ENCODE peak calls at places on chromosome 5, in four cellular contexts. One of them, this sample, is unnamed.

GRCh38 chr5:126509339-126509738 is 85.7 kb downstream of the ALDH7A1 start:
- DNase-seq in astrocyte: no peak
- DNase-seq in heart left ventricle: no peak
- DNase-seq in CD8-positive, alpha-beta T cell: no peak
- DNase-seq in this sample: no peak

GRCh38 chr5:14153932-14154646 is 10.9 kb downstream of the TRIO start:
- DNase-seq in astrocyte: peak; percentile 87
- DNase-seq in heart left ventricle: peak; percentile 73
- DNase-seq in CD8-positive, alpha-beta T cell: no peak
- DNase-seq in this sample: peak; percentile 69

GRCh38 chr5:172640822-172641358 is at the start of gene NEURL1B:
- DNase-seq in astrocyte: peak; percentile 10
- DNase-seq in heart left ventricle: peak; percentile 90
- DNase-seq in CD8-positive, alpha-beta T cell: no peak
- DNase-seq in this sample: peak; percentile 81

GRCh38 chr5:173581408-173582197 is 34.8 kb downstream of the BOD1 start:
- DNase-seq in astrocyte: no peak
- DNase-seq in heart left ventricle: no peak
- DNase-seq in CD8-positive, alpha-beta T cell: no peak
- DNase-seq in this sample: no peak

GRCh38 chr5:23257656-23258055 is 249.8 kb upstream of the PRDM9 start:
- DNase-seq in astrocyte: no peak
- DNase-seq in heart left ventricle: no peak
- DNase-seq in CD8-positive, alpha-beta T cell: no peak
- DNase-seq in this sample: no peak

GRCh38 chr5:115456056-115456455 is 88.5 kb downstream of the FEM1C start:
- DNase-seq in astrocyte: no peak
- DNase-seq in heart left ventricle: no peak
- DNase-seq in CD8-positive, alpha-beta T cell: no peak
- DNase-seq in this sample: no peak

GRCh38 chr5:24823625-24824024 is 178.8 kb upstream of the CDH10 start:
- DNase-seq in astrocyte: no peak
- DNase-seq in heart left ventricle: no peak
- DNase-seq in CD8-positive, alpha-beta T cell: no peak
- DNase-seq in this sample: no peak

GRCh38 chr5:178279723-178280438 is 47.3 kb upstream of the PHYKPL start:
- DNase-seq in astrocyte: peak; percentile 23
- DNase-seq in heart left ventricle: peak; percentile 95
- DNase-seq in CD8-positive, alpha-beta T cell: peak; percentile 78
- DNase-seq in this sample: peak; percentile 89

GRCh38 chr5:107455111-107455544 is 215.6 kb downstream of the EFNA5 start:
- DNase-seq in astrocyte: peak; percentile 48
- DNase-seq in heart left ventricle: no peak
- DNase-seq in CD8-positive, alpha-beta T cell: no peak
- DNase-seq in this sample: no peak

GRCh38 chr5:125196479-125197183 is 450.2 kb upstream of the ZNF608 start:
- DNase-seq in astrocyte: no peak
- DNase-seq in heart left ventricle: no peak
- DNase-seq in CD8-positive, alpha-beta T cell: no peak
- DNase-seq in this sample: no peak

GRCh38 chr5:149677721-149678120 is 52.4 kb upstream of the PPARGC1B start:
- DNase-seq in astrocyte: no peak
- DNase-seq in heart left ventricle: peak; percentile 67
- DNase-seq in CD8-positive, alpha-beta T cell: no peak
- DNase-seq in this sample: peak; percentile 24

GRCh38 chr5:144183254-144183889 is 12.7 kb downstream of the KCTD16 start:
- DNase-seq in astrocyte: peak; percentile 34
- DNase-seq in heart left ventricle: no peak
- DNase-seq in CD8-positive, alpha-beta T cell: no peak
- DNase-seq in this sample: no peak

GRCh38 chr5:172659909-172660628 is 19.0 kb downstream of the NEURL1B start:
- DNase-seq in astrocyte: peak; percentile 84
- DNase-seq in heart left ventricle: peak; percentile 94
- DNase-seq in CD8-positive, alpha-beta T cell: no peak
- DNase-seq in this sample: peak; percentile 90

GRCh38 chr5:177358333-177358939 is 712 bp downstream of the RGS14 start:
- DNase-seq in astrocyte: no peak
- DNase-seq in heart left ventricle: peak; percentile 65
- DNase-seq in CD8-positive, alpha-beta T cell: no peak
- DNase-seq in this sample: no peak

GRCh38 chr5:17928571-17928970 is 294.3 kb downstream of the TAF11L14 start:
- DNase-seq in astrocyte: no peak
- DNase-seq in heart left ventricle: no peak
- DNase-seq in CD8-positive, alpha-beta T cell: no peak
- DNase-seq in this sample: peak; percentile 13

GRCh38 chr5:1171340-1171941 is 30.0 kb upstream of the SLC6A19 start:
- DNase-seq in astrocyte: peak; percentile 4
- DNase-seq in heart left ventricle: peak; percentile 52
- DNase-seq in CD8-positive, alpha-beta T cell: no peak
- DNase-seq in this sample: no peak

GRCh38 chr5:6632324-6632930 is 417 bp downstream of the NSUN2 start:
- DNase-seq in astrocyte: no peak
- DNase-seq in heart left ventricle: no peak
- DNase-seq in CD8-positive, alpha-beta T cell: no peak
- DNase-seq in this sample: no peak

GRCh38 chr5:74765201-74765600 is 1.7 kb downstream of the GFM2 start:
- DNase-seq in astrocyte: peak; percentile 6
- DNase-seq in heart left ventricle: no peak
- DNase-seq in CD8-positive, alpha-beta T cell: no peak
- DNase-seq in this sample: no peak

GRCh38 chr5:115507682-115508081 is 36.9 kb downstream of the FEM1C start:
- DNase-seq in astrocyte: peak; percentile 48
- DNase-seq in heart left ventricle: no peak
- DNase-seq in CD8-positive, alpha-beta T cell: no peak
- DNase-seq in this sample: no peak

GRCh38 chr5:103327893-103328292 is 69.3 kb downstream of the MACIR start:
- DNase-seq in astrocyte: no peak
- DNase-seq in heart left ventricle: no peak
- DNase-seq in CD8-positive, alpha-beta T cell: no peak
- DNase-seq in this sample: no peak

GRCh38 chr5:137696481-137696880 is 39.4 kb downstream of the KLHL3 start:
- DNase-seq in astrocyte: peak; percentile 59
- DNase-seq in heart left ventricle: no peak
- DNase-seq in CD8-positive, alpha-beta T cell: no peak
- DNase-seq in this sample: no peak

GRCh38 chr5:169006206-169006605 is 294.7 kb downstream of the SLIT3 start:
- DNase-seq in astrocyte: no peak
- DNase-seq in heart left ventricle: no peak
- DNase-seq in CD8-positive, alpha-beta T cell: no peak
- DNase-seq in this sample: no peak

GRCh38 chr5:1279443-1280151 is 15.3 kb downstream of the TERT start:
- DNase-seq in astrocyte: no peak
- DNase-seq in heart left ventricle: peak; percentile 40
- DNase-seq in CD8-positive, alpha-beta T cell: no peak
- DNase-seq in this sample: no peak

GRCh38 chr5:169164481-169164925 is 136.4 kb downstream of the SLIT3 start:
- DNase-seq in astrocyte: peak; percentile 85
- DNase-seq in heart left ventricle: no peak
- DNase-seq in CD8-positive, alpha-beta T cell: no peak
- DNase-seq in this sample: peak; percentile 7

GRCh38 chr5:86175224-86175623 is 442.5 kb upstream of the COX7C start:
- DNase-seq in astrocyte: no peak
- DNase-seq in heart left ventricle: no peak
- DNase-seq in CD8-positive, alpha-beta T cell: no peak
- DNase-seq in this sample: no peak

GRCh38 chr5:685262-686171 is 7.6 kb downstream of the TPPP start:
- DNase-seq in astrocyte: no peak
- DNase-seq in heart left ventricle: peak; percentile 54
- DNase-seq in CD8-positive, alpha-beta T cell: no peak
- DNase-seq in this sample: no peak

GRCh38 chr5:71891856-71892255 is 172.8 kb downstream of the CARTPT start:
- DNase-seq in astrocyte: peak; percentile 35
- DNase-seq in heart left ventricle: no peak
- DNase-seq in CD8-positive, alpha-beta T cell: no peak
- DNase-seq in this sample: peak; percentile 60

GRCh38 chr5:133387091-133387490 is 225.2 kb downstream of the FSTL4 start:
- DNase-seq in astrocyte: no peak
- DNase-seq in heart left ventricle: no peak
- DNase-seq in CD8-positive, alpha-beta T cell: peak; percentile 23
- DNase-seq in this sample: no peak

GRCh38 chr5:175655411-175655810 is 2.5 kb upstream of the HRH2 start:
- DNase-seq in astrocyte: no peak
- DNase-seq in heart left ventricle: no peak
- DNase-seq in CD8-positive, alpha-beta T cell: no peak
- DNase-seq in this sample: no peak

GRCh38 chr5:138502121-138502520 is 36.8 kb downstream of the EGR1 start:
- DNase-seq in astrocyte: no peak
- DNase-seq in heart left ventricle: no peak
- DNase-seq in CD8-positive, alpha-beta T cell: no peak
- DNase-seq in this sample: no peak

GRCh38 chr5:160423025-160423554 is 1.4 kb downstream of the PTTG1 start:
- DNase-seq in astrocyte: no peak
- DNase-seq in heart left ventricle: no peak
- DNase-seq in CD8-positive, alpha-beta T cell: no peak
- DNase-seq in this sample: no peak

GRCh38 chr5:58450811-58451629 is 8.9 kb downstream of the PLK2 start:
- DNase-seq in astrocyte: peak; percentile 59
- DNase-seq in heart left ventricle: no peak
- DNase-seq in CD8-positive, alpha-beta T cell: no peak
- DNase-seq in this sample: no peak

GRCh38 chr5:102911973-102912372 is 156.9 kb downstream of the PAM start:
- DNase-seq in astrocyte: peak; percentile 78
- DNase-seq in heart left ventricle: no peak
- DNase-seq in CD8-positive, alpha-beta T cell: no peak
- DNase-seq in this sample: no peak

GRCh38 chr5:134423376-134423775 is 11.7 kb upstream of the CDKN2AIPNL start:
- DNase-seq in astrocyte: no peak
- DNase-seq in heart left ventricle: no peak
- DNase-seq in CD8-positive, alpha-beta T cell: no peak
- DNase-seq in this sample: no peak

GRCh38 chr5:151683936-151684586 is 2.7 kb downstream of the SPARC start:
- DNase-seq in astrocyte: no peak
- DNase-seq in heart left ventricle: no peak
- DNase-seq in CD8-positive, alpha-beta T cell: no peak
- DNase-seq in this sample: no peak

GRCh38 chr5:178244566-178244965 is 12.0 kb upstream of the PHYKPL start:
- DNase-seq in astrocyte: no peak
- DNase-seq in heart left ventricle: no peak
- DNase-seq in CD8-positive, alpha-beta T cell: no peak
- DNase-seq in this sample: no peak

GRCh38 chr5:175848676-175849075 is 22.7 kb upstream of the CPLX2 start:
- DNase-seq in astrocyte: no peak
- DNase-seq in heart left ventricle: no peak
- DNase-seq in CD8-positive, alpha-beta T cell: no peak
- DNase-seq in this sample: no peak

GRCh38 chr5:83474170-83474796 is 2.7 kb downstream of the VCAN start:
- DNase-seq in astrocyte: peak; percentile 93
- DNase-seq in heart left ventricle: peak; percentile 89
- DNase-seq in CD8-positive, alpha-beta T cell: no peak
- DNase-seq in this sample: peak; percentile 74

GRCh38 chr5:25095261-25095660 is 450.5 kb upstream of the CDH10 start:
- DNase-seq in astrocyte: no peak
- DNase-seq in heart left ventricle: no peak
- DNase-seq in CD8-positive, alpha-beta T cell: no peak
- DNase-seq in this sample: no peak

GRCh38 chr5:157602505-157602904 is 26.9 kb upstream of the ADAM19 start:
- DNase-seq in astrocyte: peak; percentile 55
- DNase-seq in heart left ventricle: no peak
- DNase-seq in CD8-positive, alpha-beta T cell: no peak
- DNase-seq in this sample: no peak
- H3K4me1 ChIP-seq in astrocyte: peaks cover 30% of the 10 kb centered on the region
- H3K4me1 ChIP-seq in heart left ventricle: no peaks in the 10 kb centered on the region
- H3K4me1 ChIP-seq in CD8-positive, alpha-beta T cell: peaks cover 7% of the 10 kb centered on the region
- H3K4me1 ChIP-seq in this sample: no peaks in the 10 kb centered on the region

GRCh38 chr5:39422036-39422606 is 2.7 kb downstream of the DAB2 start:
- DNase-seq in astrocyte: no peak
- DNase-seq in heart left ventricle: no peak
- DNase-seq in CD8-positive, alpha-beta T cell: no peak
- DNase-seq in this sample: no peak

GRCh38 chr5:39419830-39420229 is 5.0 kb downstream of the DAB2 start:
- DNase-seq in astrocyte: no peak
- DNase-seq in heart left ventricle: no peak
- DNase-seq in CD8-positive, alpha-beta T cell: no peak
- DNase-seq in this sample: no peak

GRCh38 chr5:39417979-39418378 is 6.8 kb downstream of the DAB2 start:
- DNase-seq in astrocyte: no peak
- DNase-seq in heart left ventricle: no peak
- DNase-seq in CD8-positive, alpha-beta T cell: no peak
- DNase-seq in this sample: no peak

GRCh38 chr5:39422886-39423285 is 1.9 kb downstream of the DAB2 start:
- DNase-seq in astrocyte: no peak
- DNase-seq in heart left ventricle: no peak
- DNase-seq in CD8-positive, alpha-beta T cell: no peak
- DNase-seq in this sample: no peak

GRCh38 chr5:39420482-39421145 is 4.2 kb downstream of the DAB2 start:
- DNase-seq in astrocyte: peak; percentile 79
- DNase-seq in heart left ventricle: peak; percentile 68
- DNase-seq in CD8-positive, alpha-beta T cell: no peak
- DNase-seq in this sample: peak; percentile 40
- H3K4me1 ChIP-seq in astrocyte: peaks cover 25% of the 10 kb centered on the region
- H3K4me1 ChIP-seq in heart left ventricle: no peaks in the 10 kb centered on the region
- H3K4me1 ChIP-seq in CD8-positive, alpha-beta T cell: peaks cover 10% of the 10 kb centered on the region
- H3K4me1 ChIP-seq in this sample: peaks cover 39% of the 10 kb centered on the region

GRCh38 chr5:132263548-132264261 is 6.2 kb downstream of the PDLIM4 start:
- DNase-seq in astrocyte: peak; percentile 90
- DNase-seq in heart left ventricle: no peak
- DNase-seq in CD8-positive, alpha-beta T cell: peak; percentile 35
- DNase-seq in this sample: no peak
- H3K4me1 ChIP-seq in astrocyte: peaks cover 98% of the 10 kb centered on the region
- H3K4me1 ChIP-seq in heart left ventricle: no peaks in the 10 kb centered on the region
- H3K4me1 ChIP-seq in CD8-positive, alpha-beta T cell: peaks cover 7% of the 10 kb centered on the region
- H3K4me1 ChIP-seq in this sample: peaks cover 56% of the 10 kb centered on the region

DNA sequence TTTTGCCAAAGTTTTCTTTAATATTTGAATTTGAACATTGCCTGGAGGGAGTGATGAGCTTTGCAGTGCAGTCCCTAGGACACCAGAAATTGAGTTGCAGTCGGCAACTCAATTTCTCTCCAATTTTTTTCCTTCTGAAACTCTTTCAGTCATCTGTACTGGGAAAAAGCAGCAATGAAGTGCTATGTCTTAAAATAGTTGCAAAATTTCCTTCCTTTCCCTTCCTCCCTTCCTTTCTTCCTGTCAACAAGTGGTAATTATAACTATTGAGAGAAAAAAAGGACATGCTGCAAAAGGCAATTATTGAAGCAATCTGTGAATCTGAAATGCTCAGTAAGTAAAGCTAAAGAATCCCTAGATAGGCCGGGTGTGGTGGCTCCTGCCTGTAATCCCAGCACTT is 56.0 kb downstream of the ANKRD55 start:
- DNase-seq in astrocyte: no peak
- DNase-seq in heart left ventricle: no peak
- DNase-seq in CD8-positive, alpha-beta T cell: no peak
- DNase-seq in this sample: no peak
- H3K4me1 ChIP-seq in astrocyte: peaks cover 12% of the 10 kb centered on the region
- H3K4me1 ChIP-seq in heart left ventricle: peaks cover 4% of the 10 kb centered on the region
- H3K4me1 ChIP-seq in CD8-positive, alpha-beta T cell: no peaks in the 10 kb centered on the region
- H3K4me1 ChIP-seq in this sample: peaks cover 40% of the 10 kb centered on the region

DNA sequence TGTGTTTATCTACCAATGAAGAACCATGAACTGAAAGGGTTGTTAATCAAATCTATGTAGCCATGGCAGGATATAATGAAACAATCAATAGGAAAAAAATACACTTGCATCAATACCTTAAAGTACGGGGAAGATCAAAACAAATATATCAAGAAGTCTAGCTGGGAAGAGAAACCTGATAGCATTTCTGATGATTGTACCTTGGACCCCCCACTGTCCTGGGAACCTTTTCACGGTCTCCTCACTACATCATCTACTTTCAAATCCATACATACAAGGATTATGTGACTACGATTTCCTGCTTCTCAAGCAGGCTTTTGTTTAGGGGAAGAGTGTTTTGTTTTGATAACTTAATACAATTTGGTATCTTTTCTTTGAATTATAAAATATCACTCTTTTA is 8.1 kb downstream of the EBF1 start:
- DNase-seq in astrocyte: no peak
- DNase-seq in heart left ventricle: no peak
- DNase-seq in CD8-positive, alpha-beta T cell: no peak
- DNase-seq in this sample: no peak
- H3K4me1 ChIP-seq in astrocyte: peaks cover under 1% of the 10 kb centered on the region
- H3K4me1 ChIP-seq in heart left ventricle: peaks cover 6% of the 10 kb centered on the region
- H3K4me1 ChIP-seq in CD8-positive, alpha-beta T cell: peaks cover 5% of the 10 kb centered on the region
- H3K4me1 ChIP-seq in this sample: peaks cover 16% of the 10 kb centered on the region

This sample was measured in heart right ventricle.